ENCODE peak calls at places on chromosomes 6 and 20, in four cellular contexts. G is HCT116, H is GM23248, R is SK-N-SH. U is an unnamed sample.

GRCh38 chr6:75217203-75217602 is 11.3 kb upstream of the COL12A1 start:
- DNase-seq in G (no peak), H (peak; percentile 84), R (no peak), U (no peak)

GRCh38 chr6:56837322-56837894 is 117.5 kb upstream of the BEND6 start:
- DNase-seq in G (no peak), H (no peak), R (no peak), U (no peak)

GRCh38 chr6:36376742-36377141 is 10.7 kb downstream of the ETV7 start:
- DNase-seq in G (no peak), H (no peak), R (no peak), U (no peak)

GRCh38 chr6:119323478-119323877 is 26.1 kb downstream of the MAN1A1 start:
- DNase-seq in G (peak; percentile 27), H (no peak), R (no peak), U (no peak)

GRCh38 chr20:50191065-50191565 is 485 bp downstream of the CEBPB start:
- DNase-seq in G (no peak), H (peak; percentile 79), R (no peak), U (no peak)

GRCh38 chr6:20126789-20127653 is 85.2 kb downstream of the MBOAT1 start:
- DNase-seq in G (peak; percentile 35), H (peak; percentile 67), R (peak; percentile 70), U (peak; percentile 80)

GRCh38 chr20:35568645-35569044 is 26.8 kb downstream of the ERGIC3 start:
- DNase-seq in G (peak; percentile 16), H (peak; percentile 16), R (peak; percentile 41), U (peak; percentile 21)

GRCh38 chr6:89278956-89279355 is 36.1 kb downstream of the GABRR2 start:
- DNase-seq in G (no peak), H (no peak), R (no peak), U (no peak)

GRCh38 chr6:170172825-170173231 is 118.0 kb downstream of the DLL1 start:
- DNase-seq in G (no peak), H (no peak), R (no peak), U (no peak)

GRCh38 chr6:14775528-14775927 is 470.3 kb upstream of the JARID2 start:
- DNase-seq in G (no peak), H (no peak), R (no peak), U (no peak)

GRCh38 chr20:54345817-54346216 is 129.6 kb upstream of the DOK5 start:
- DNase-seq in G (no peak), H (peak; percentile 76), R (no peak), U (no peak)

GRCh38 chr6:23980965-23981364 is 145.1 kb upstream of the NRSN1 start:
- DNase-seq in G (no peak), H (peak; percentile 58), R (no peak), U (no peak)

GRCh38 chr20:21514553-21515251 is 838 bp upstream of the NKX2-2 start:
- DNase-seq in G (no peak), H (no peak), R (peak; percentile 34), U (peak; percentile 69)

GRCh38 chr6:109411034-109411433 is 28.8 kb upstream of the CD164 start:
- DNase-seq in G (no peak), H (no peak), R (no peak), U (no peak)

GRCh38 chr6:26286168-26286854 is 78.7 kb upstream of the BTN3A2 start:
- DNase-seq in G (no peak), H (peak; percentile 72), R (peak; percentile 34), U (peak; percentile 80)

GRCh38 chr6:149480502-149481280 is 4.1 kb downstream of the ZC3H12D start:
- DNase-seq in G (no peak), H (no peak), R (no peak), U (no peak)

GRCh38 chr6:156777866-156778614 is 862 bp downstream of the ARID1B start:
- DNase-seq in G (no peak), H (peak; percentile 82), R (peak; percentile 84), U (peak; percentile 70)

GRCh38 chr6:5205877-5206840 is 54.6 kb downstream of the LYRM4 start:
- DNase-seq in G (no peak), H (peak; percentile 72), R (peak; percentile 23), U (no peak)
- TF ChIP-seq EZH2phosphoT487 in G (no peak), H (no peak), R (no peak), U (no peak)

DNA sequence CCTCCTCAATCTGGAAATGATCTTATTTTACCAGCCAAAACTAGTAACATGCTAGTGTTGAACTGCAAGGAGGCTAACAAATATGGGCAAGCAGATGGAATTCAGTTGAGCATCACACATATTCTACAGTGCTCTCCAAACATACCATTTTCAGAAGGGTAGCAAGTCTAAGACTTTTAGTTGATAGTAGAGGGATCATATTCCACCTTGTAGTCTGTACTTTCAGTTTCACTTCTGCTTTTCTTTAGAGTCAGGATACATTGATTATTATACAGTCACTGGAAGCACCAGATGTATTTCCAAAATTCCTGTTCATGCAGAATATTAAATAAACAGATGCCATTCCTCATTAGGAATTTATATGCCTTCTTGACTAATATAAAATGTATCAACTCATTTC is 361.9 kb downstream of the CENPW start:
- DNase-seq in G (no peak), H (peak; percentile 29), R (no peak), U (no peak)
- H4K20me1 ChIP-seq in G (no peaks in the 10 kb centered on the region), H (no peaks in the 10 kb centered on the region), R (no peaks in the 10 kb centered on the region), U (no peaks in the 10 kb centered on the region)

GRCh38 chr6:43222418-43223059 is 6.7 kb downstream of the DNPH1 start:
- DNase-seq in G (no peak), H (no peak), R (no peak), U (no peak)
- H3K4me1 ChIP-seq in G (no peaks in the 10 kb centered on the region), H (no peaks in the 10 kb centered on the region), R (no peaks in the 10 kb centered on the region), U (no peaks in the 10 kb centered on the region)

DNA sequence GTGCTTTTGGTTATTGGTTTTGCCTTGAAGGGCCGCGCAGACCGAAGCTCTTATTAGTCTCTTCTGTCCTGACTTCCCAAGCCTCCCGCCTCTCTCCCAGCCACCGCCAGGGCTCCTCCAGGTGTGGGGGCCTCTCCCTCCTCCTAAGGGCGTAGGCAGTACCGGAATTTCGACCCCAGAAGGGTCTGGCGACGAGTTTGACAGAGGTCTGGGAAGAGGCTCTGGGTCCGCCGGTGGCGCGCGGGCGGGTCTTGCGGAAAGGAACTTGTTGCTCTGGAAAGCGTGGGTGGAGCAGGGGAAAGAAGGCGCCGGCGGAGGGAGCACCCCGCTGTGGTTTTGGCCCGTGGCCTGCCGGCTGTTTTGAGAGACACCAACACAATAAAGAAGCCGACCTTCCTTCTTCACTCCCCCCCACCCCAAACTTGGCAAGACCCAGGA is 1.8 kb downstream of the PCSK2 start:
- DNase-seq in G (no peak), H (no peak), R (peak; percentile 1), U (peak; percentile 53)
- TF ChIP-seq EZH2phosphoT487 in G (no peak), H (no peak), R (no peak), U (no peak)

GRCh38 chr6:154754152-154754551 is 20.9 kb downstream of the SCAF8 start:
- DNase-seq in G (no peak), H (peak; percentile 52), R (no peak), U (no peak)

GRCh38 chr6:154757352-154758095 is 24.3 kb downstream of the SCAF8 start:
- DNase-seq in G (no peak), H (no peak), R (no peak), U (no peak)

GRCh38 chr6:154763650-154764049 is 30.4 kb downstream of the SCAF8 start:
- DNase-seq in G (no peak), H (peak; percentile 24), R (no peak), U (no peak)

DNA sequence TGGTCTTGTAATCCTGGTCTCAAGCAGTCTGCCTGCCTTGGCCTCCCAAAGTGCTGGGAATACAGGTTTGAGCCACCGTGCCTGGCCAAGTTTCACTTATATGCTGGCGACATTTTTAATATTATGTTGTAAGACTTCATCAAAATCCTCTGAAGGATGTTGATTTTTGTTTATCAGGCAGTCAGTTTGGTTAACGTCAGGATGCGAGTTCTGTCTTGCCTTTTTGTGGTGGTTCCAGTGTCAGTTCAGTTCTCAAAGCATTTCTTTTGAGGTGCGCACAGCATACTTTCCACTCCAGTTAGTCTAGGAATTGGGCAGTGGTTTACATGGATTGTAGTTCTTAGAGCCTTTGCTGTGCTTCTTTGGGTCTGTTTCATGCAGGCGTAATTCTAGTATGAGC is 24.9 kb downstream of the SCAF8 start:
- DNase-seq in G (no peak), H (no peak), R (no peak), U (no peak)
- H4K20me1 ChIP-seq in G (peaks cover 31% of the 10 kb centered on the region), H (peaks cover 23% of the 10 kb centered on the region), R (peaks cover 92% of the 10 kb centered on the region), U (peaks cover 70% of the 10 kb centered on the region)

DNA sequence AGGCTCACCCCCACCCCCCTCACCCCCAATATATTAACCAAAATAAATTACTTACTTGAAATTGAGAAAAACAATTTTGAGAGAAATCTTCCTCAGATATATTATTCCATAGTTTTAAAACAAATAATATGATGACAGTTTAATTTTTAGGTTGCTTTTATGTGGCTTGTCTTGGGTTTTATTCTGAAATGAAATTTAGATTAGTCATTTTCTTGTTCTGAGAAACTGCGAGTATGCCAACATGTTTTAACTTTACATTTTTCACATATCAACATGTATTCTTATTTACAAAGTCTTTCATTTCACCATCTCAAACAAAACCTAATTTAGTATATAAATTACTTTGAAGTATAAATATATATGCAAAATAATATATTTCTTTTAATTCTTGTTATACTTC is 11.1 kb downstream of the REV3L start:
- DNase-seq in G (no peak), H (no peak), R (no peak), U (no peak)
- H3K4me1 ChIP-seq in G (peaks cover 13% of the 10 kb centered on the region), H (peaks cover 35% of the 10 kb centered on the region), R (no peaks in the 10 kb centered on the region), U (no peaks in the 10 kb centered on the region)

GRCh38 chr20:37315293-37316110 is 26.0 kb downstream of the MANBAL start:
- DNase-seq in G (no peak), H (peak; percentile 81), R (peak; percentile 81), U (no peak)
- TF ChIP-seq EZH2phosphoT487 in G (no peak), H (no peak), R (no peak), U (no peak)

GRCh38 chr6:121764493-121764892 is 329.0 kb downstream of the GJA1 start:
- DNase-seq in G (no peak), H (no peak), R (no peak), U (no peak)
- H4K20me1 ChIP-seq in G (no peaks in the 10 kb centered on the region), H (no peaks in the 10 kb centered on the region), R (no peaks in the 10 kb centered on the region), U (no peaks in the 10 kb centered on the region)